ENCODE peak calls at places on chromosomes 13 and 19, in six cellular contexts. O, L, A, E, U and C are unnamed samples.

GRCh38 chr13:98141938-98142426 is 912 bp upstream of the FARP1 start:
- DNase-seq in O (no peak), L (no peak), A (no peak), E (no peak), U (no peak), C (no peak)

GRCh38 chr13:37753776-37754175 is 115.8 kb downstream of the TRPC4 start:
- DNase-seq in O (no peak), L (no peak), A (peak; percentile 95), E (no peak), U (no peak), C (no peak)

GRCh38 chr13:45143346-45143751 is 23.0 kb downstream of the GTF2F2 start:
- DNase-seq in O (no peak), L (no peak), A (no peak), E (no peak), U (no peak), C (peak; percentile 88)

GRCh38 chr13:110445183-110445582 is 116.3 kb downstream of the RAB20 start:
- DNase-seq in O (no peak), L (no peak), A (no peak), E (no peak), U (no peak), C (peak; percentile 77)

GRCh38 chr19:29098863-29099481 is 114.0 kb downstream of the UQCRFS1 start:
- DNase-seq in O (no peak), L (no peak), A (peak; percentile 97), E (no peak), U (peak; percentile 58), C (peak; percentile 77)

GRCh38 chr19:32599736-32600157 is 18.8 kb downstream of the PDCD5 start:
- DNase-seq in O (peak; percentile 23), L (peak; percentile 71), A (peak; percentile 38), E (peak; percentile 5), U (no peak), C (peak; percentile 69)

GRCh38 chr19:45691516-45692186 is at the start of gene SNRPD2:
- DNase-seq in O (peak; percentile 88), L (peak; percentile 96), A (peak; percentile 98), E (peak; percentile 99), U (peak; percentile 93), C (peak; percentile 95)

GRCh38 chr19:13689050-13689449 is 75.3 kb upstream of the MRI1 start:
- DNase-seq in O (no peak), L (peak; percentile 8), A (peak; percentile 25), E (no peak), U (no peak), C (peak; percentile 15)

GRCh38 chr13:20127263-20127562 is 33.6 kb downstream of the GJA3 start:
- DNase-seq in O (no peak), L (no peak), A (no peak), E (no peak), U (no peak), C (no peak)

GRCh38 chr19:51647318-51647717 is 693 bp upstream of the SIGLEC14 start:
- DNase-seq in O (no peak), L (no peak), A (no peak), E (no peak), U (no peak), C (no peak)

GRCh38 chr13:113742000-113742441 is 17.0 kb upstream of the TMEM255B start:
- DNase-seq in O (no peak), L (peak; percentile 15), A (no peak), E (no peak), U (no peak), C (peak; percentile 50)

GRCh38 chr13:95355491-95355890 is 54.2 kb upstream of the ABCC4 start:
- DNase-seq in O (no peak), L (no peak), A (peak; percentile 29), E (no peak), U (no peak), C (peak; percentile 78)

GRCh38 chr19:20060282-20060681 is 17.5 kb upstream of the ZNF90 start:
- DNase-seq in O (no peak), L (no peak), A (no peak), E (no peak), U (no peak), C (no peak)

GRCh38 chr13:73816702-73817101 is 317.5 kb downstream of the KLF12 start:
- DNase-seq in O (no peak), L (no peak), A (no peak), E (no peak), U (no peak), C (no peak)

GRCh38 chr19:48471836-48472235 is 2.7 kb downstream of the CYTH2 start:
- DNase-seq in O (no peak), L (no peak), A (no peak), E (no peak), U (no peak), C (no peak)

GRCh38 chr19:55802281-55802680 is 29.5 kb downstream of the NLRP11 start:
- DNase-seq in O (no peak), L (no peak), A (no peak), E (no peak), U (no peak), C (no peak)

GRCh38 chr13:75226755-75227435 is 255.1 kb downstream of the TBC1D4 start:
- DNase-seq in O (no peak), L (no peak), A (peak; percentile 42), E (no peak), U (peak; percentile 53), C (peak; percentile 86)

GRCh38 chr13:39490136-39490535 is 112.9 kb downstream of the LHFPL6 start:
- DNase-seq in O (no peak), L (no peak), A (no peak), E (no peak), U (no peak), C (no peak)

GRCh38 chr13:31053098-31053497 is 108.6 kb downstream of the HSPH1 start:
- DNase-seq in O (no peak), L (no peak), A (peak; percentile 25), E (no peak), U (no peak), C (peak; percentile 37)

GRCh38 chr19:42193706-42194105 is 23.8 kb downstream of the DEDD2 start:
- DNase-seq in O (no peak), L (no peak), A (no peak), E (no peak), U (no peak), C (peak; percentile 41)

GRCh38 chr19:40503300-40503699 is 36.5 kb downstream of the SPTBN4 start:
- DNase-seq in O (no peak), L (no peak), A (no peak), E (no peak), U (no peak), C (no peak)

GRCh38 chr13:33611016-33611805 is 206.7 kb upstream of the RFC3 start:
- DNase-seq in O (no peak), L (no peak), A (peak; percentile 70), E (no peak), U (no peak), C (peak; percentile 64)

GRCh38 chr19:4676955-4677731 is 7.0 kb upstream of the MYDGF start:
- DNase-seq in O (no peak), L (peak; percentile 45), A (no peak), E (no peak), U (no peak), C (peak; percentile 35)

GRCh38 chr19:52492201-52492960 is 35.1 kb upstream of the ZNF808 start:
- DNase-seq in O (no peak), L (no peak), A (no peak), E (no peak), U (no peak), C (no peak)

GRCh38 chr19:17125728-17126677 is 50.4 kb downstream of the MYO9B start:
- DNase-seq in O (peak; percentile 69), L (peak; percentile 34), A (no peak), E (peak; percentile 83), U (no peak), C (peak; percentile 25)

GRCh38 chr13:107113387-107113786 is 545.5 kb upstream of the ARGLU1 start:
- DNase-seq in O (no peak), L (no peak), A (no peak), E (no peak), U (no peak), C (no peak)

GRCh38 chr19:58304748-58305064 is 471 bp upstream of the ERVK3-1 start:
- DNase-seq in O (no peak), L (no peak), A (no peak), E (no peak), U (no peak), C (no peak)

GRCh38 chr13:40664100-40665060 is 2.1 kb downstream of the FOXO1 start:
- DNase-seq in O (peak; percentile 67), L (no peak), A (peak; percentile 41), E (no peak), U (no peak), C (no peak)

GRCh38 chr13:93230466-93230865 is 3.9 kb downstream of the GPC6 start:
- DNase-seq in O (no peak), L (no peak), A (peak; percentile 64), E (no peak), U (peak; percentile 38), C (peak; percentile 89)